ENCODE peak calls at places on chromosomes 5 and 9, in four cellular contexts. R is activated naive CD8-positive, alpha-beta T cell treated with anti-CD3 and anti-CD28 coated beads for 36 hours; O is NCI-H146; J is spleen. I is an unnamed sample.

GRCh38 chr5:159345861-159346260 is 15.6 kb upstream of the IL12B start:
- DNase-seq in R (no peak), O (no peak), J (no peak), I (no peak)

GRCh38 chr5:19837536-19838179 is 150.3 kb downstream of the CDH18 start:
- DNase-seq in R (no peak), O (no peak), J (no peak), I (no peak)

GRCh38 chr5:174315871-174316270 is 270.4 kb downstream of the NSG2 start:
- DNase-seq in R (no peak), O (no peak), J (peak), I (no peak)

GRCh38 chr5:36160617-36161016 is 8.7 kb downstream of the SKP2 start:
- DNase-seq in R (no peak), O (no peak), J (no peak), I (no peak)

GRCh38 chr9:91245432-91246313 is 116.0 kb downstream of the AUH start:
- DNase-seq in R (no peak), O (peak), J (no peak), I (no peak)

GRCh38 chr5:59587489-59588337 is 305.8 kb downstream of the PDE4D start:
- DNase-seq in R (no peak), O (peak), J (no peak), I (peak)

GRCh38 chr9:108603141-108603540 is 252.6 kb downstream of the ACTL7B start:
- DNase-seq in R (no peak), O (no peak), J (no peak), I (no peak)

GRCh38 chr5:72191404-72191803 is 84.1 kb downstream of the MAP1B start:
- DNase-seq in R (no peak), O (no peak), J (no peak), I (no peak)

GRCh38 chr5:136501133-136501532 is 135.8 kb upstream of the TRPC7 start:
- DNase-seq in R (no peak), O (no peak), J (no peak), I (no peak)

GRCh38 chr5:169164481-169164925 is 136.4 kb downstream of the SLIT3 start:
- DNase-seq in R (no peak), O (no peak), J (no peak), I (no peak)

GRCh38 chr5:73233461-73234151 is 60.6 kb downstream of the TMEM174 start:
- DNase-seq in R (peak), O (no peak), J (no peak), I (no peak)

GRCh38 chr9:127761061-127761460 is 17.4 kb downstream of the SH2D3C start:
- DNase-seq in R (no peak), O (no peak), J (no peak), I (no peak)

GRCh38 chr5:164472150-164472549 is 966.7 kb downstream of the MAT2B start:
- DNase-seq in R (no peak), O (no peak), J (no peak), I (no peak)

GRCh38 chr5:668299-668995 is 24.7 kb downstream of the TPPP start:
- DNase-seq in R (no peak), O (no peak), J (peak), I (peak)

I was measured in dorsolateral prefrontal cortex.